ENCODE peak calls at places on chromosome 18, in eight cellular contexts. N is sigmoid colon; A is coronary artery; U is breast epithelium; K is caudate nucleus; B is CD8-positive, alpha-beta T cell; L is heart right ventricle; X is HCT116. V is an unnamed sample.

GRCh38 chr18:8301427-8302172 is 307.6 kb upstream of the RAB12 start:
- DNase-seq in N (no peak), A (no peak), U (no peak), K (no peak), B (no peak), L (no peak), X (no peak), V (no peak)

GRCh38 chr18:3605562-3606443 is 155.8 kb downstream of the TGIF1 start:
- DNase-seq in N (peak), A (no peak), U (no peak), K (no peak), B (peak), L (no peak), X (no peak), V (no peak)

GRCh38 chr18:54260376-54261072 is 8.8 kb upstream of the POLI start:
- DNase-seq in N (no peak), A (no peak), U (no peak), K (no peak), B (no peak), L (no peak), X (no peak), V (no peak)

GRCh38 chr18:54794819-54795218 is 33.5 kb upstream of the RAB27B start:
- DNase-seq in N (no peak), A (no peak), U (no peak), K (no peak), B (no peak), L (no peak), X (no peak), V (no peak)

GRCh38 chr18:43314931-43315330 is 37.6 kb upstream of the SYT4 start:
- DNase-seq in N (no peak), A (no peak), U (no peak), K (no peak), B (no peak), L (no peak), X (no peak), V (no peak)

GRCh38 chr18:7090771-7091170 is 26.8 kb downstream of the LAMA1 start:
- DNase-seq in N (no peak), A (no peak), U (no peak), K (no peak), B (no peak), L (no peak), X (no peak), V (no peak)

GRCh38 chr18:75083761-75084160 is 125.2 kb downstream of the PTGR3 start:
- DNase-seq in N (no peak), A (peak), U (no peak), K (no peak), B (peak), L (no peak), X (no peak), V (no peak)

GRCh38 chr18:78506031-78506461 is 473.6 kb upstream of the SALL3 start:
- DNase-seq in N (peak), A (no peak), U (no peak), K (no peak), B (no peak), L (no peak), X (no peak), V (no peak)

GRCh38 chr18:33467531-33467930 is 27.0 kb upstream of the CCDC178 start:
- DNase-seq in N (no peak), A (no peak), U (no peak), K (no peak), B (no peak), L (no peak), X (no peak), V (no peak)

GRCh38 chr18:68176901-68177300 is 538.0 kb downstream of the TMX3 start:
- DNase-seq in N (no peak), A (no peak), U (no peak), K (no peak), B (no peak), L (no peak), X (no peak), V (no peak)

GRCh38 chr18:59231877-59232276 is 11.9 kb downstream of the GRP start:
- DNase-seq in N (no peak), A (no peak), U (no peak), K (no peak), B (no peak), L (no peak), X (no peak), V (no peak)

GRCh38 chr18:59229681-59230443 is 9.9 kb downstream of the GRP start:
- DNase-seq in N (no peak), A (no peak), U (no peak), K (peak), B (no peak), L (no peak), X (no peak), V (no peak)

GRCh38 chr18:59228361-59228760 is 8.4 kb downstream of the GRP start:
- DNase-seq in N (no peak), A (no peak), U (no peak), K (no peak), B (no peak), L (no peak), X (no peak), V (no peak)

GRCh38 chr18:59231157-59231556 is 11.2 kb downstream of the GRP start:
- DNase-seq in N (no peak), A (no peak), U (no peak), K (no peak), B (no peak), L (no peak), X (no peak), V (no peak)

GRCh38 chr18:59229191-59229590 is 9.2 kb downstream of the GRP start:
- DNase-seq in N (no peak), A (no peak), U (no peak), K (no peak), B (no peak), L (no peak), X (no peak), V (no peak)
- H3K27ac ChIP-seq in N (no peak), A (no peak), U (no peak), K (no peak), B (no peak), L (no peak), X (no peak), V (no peak)

GRCh38 chr18:24232814-24233213 is 94.0 kb downstream of the CABYR start:
- DNase-seq in N (no peak), A (no peak), U (no peak), K (no peak), B (no peak), L (no peak), X (no peak), V (no peak)

GRCh38 chr18:24234850-24235418 is 96.1 kb downstream of the CABYR start:
- DNase-seq in N (no peak), A (no peak), U (no peak), K (no peak), B (no peak), L (no peak), X (no peak), V (no peak)

GRCh38 chr18:24230766-24231165 is 91.9 kb downstream of the CABYR start:
- DNase-seq in N (no peak), A (no peak), U (no peak), K (no peak), B (no peak), L (no peak), X (no peak), V (no peak)

GRCh38 chr18:24234330-24234729 is 95.5 kb downstream of the CABYR start:
- DNase-seq in N (no peak), A (no peak), U (no peak), K (no peak), B (no peak), L (peak), X (no peak), V (no peak)

DNA sequence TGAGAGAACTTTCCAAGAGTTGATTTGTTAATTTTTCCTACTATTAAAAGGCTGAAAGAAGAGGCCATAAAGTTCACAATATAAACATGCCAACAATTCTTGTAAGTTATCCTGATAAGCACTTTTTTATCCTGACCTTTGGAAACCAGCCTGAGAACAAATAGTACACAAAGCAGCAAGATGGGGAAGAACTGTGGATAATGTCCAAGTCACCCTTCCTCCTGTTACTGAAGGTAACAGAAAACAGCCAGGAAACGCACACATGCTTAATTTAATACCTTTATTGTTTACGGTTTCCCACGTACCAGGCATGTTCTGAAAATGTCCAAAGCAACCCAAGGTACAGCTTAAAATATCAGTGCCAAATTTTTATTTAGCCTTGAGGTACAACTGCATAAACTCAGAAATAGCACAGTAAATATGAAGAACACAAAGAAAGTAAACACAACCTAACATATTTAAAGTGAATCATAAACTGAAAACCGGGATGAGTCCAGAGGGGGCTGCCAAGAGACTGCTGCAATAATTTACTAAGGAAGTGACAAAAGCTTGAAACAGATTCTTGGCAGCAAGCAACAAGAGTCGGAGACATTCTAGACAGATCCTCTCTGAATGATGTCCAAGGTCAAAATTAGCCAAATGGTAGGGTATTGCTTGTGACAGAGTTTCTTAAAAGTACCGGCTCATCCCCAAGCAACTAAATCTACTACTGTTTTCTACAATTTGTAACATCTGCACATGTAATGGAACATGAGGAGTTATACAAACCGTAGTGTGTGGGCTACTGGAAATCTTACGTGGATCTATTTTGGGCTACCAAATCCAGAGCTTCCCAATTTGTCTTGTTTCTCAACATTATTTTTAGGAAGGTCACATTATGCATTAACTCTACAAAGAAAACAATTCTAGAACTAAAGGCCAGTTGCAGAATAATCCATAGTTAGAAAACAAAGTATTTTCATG is 93.2 kb downstream of the CABYR start:
- DNase-seq in N (peak), A (no peak), U (no peak), K (no peak), B (no peak), L (no peak), X (no peak), V (no peak)
- H3K27ac ChIP-seq in N (peak), A (peak), U (peak), K (peak), B (no peak), L (peak), X (no peak), V (no peak)

GRCh38 chr18:24986611-24987270 is 365.2 kb downstream of the ZNF521 start:
- DNase-seq in N (no peak), A (no peak), U (no peak), K (no peak), B (no peak), L (no peak), X (no peak), V (no peak)

GRCh38 chr18:24989760-24990547 is 362.0 kb downstream of the ZNF521 start:
- DNase-seq in N (no peak), A (no peak), U (no peak), K (no peak), B (no peak), L (no peak), X (no peak), V (no peak)

GRCh38 chr18:24990548-24991219 is 361.3 kb downstream of the ZNF521 start:
- DNase-seq in N (no peak), A (no peak), U (no peak), K (no peak), B (no peak), L (no peak), X (no peak), V (no peak)

GRCh38 chr18:24987271-24987932 is 364.6 kb downstream of the ZNF521 start:
- DNase-seq in N (peak), A (no peak), U (peak), K (no peak), B (no peak), L (peak), X (no peak), V (no peak)

GRCh38 chr18:24987933-24988840 is 363.8 kb downstream of the ZNF521 start:
- DNase-seq in N (peak), A (no peak), U (peak), K (no peak), B (no peak), L (peak), X (no peak), V (no peak)
- H3K27ac ChIP-seq in N (no peak), A (peak), U (peak), K (no peak), B (no peak), L (peak), X (no peak), V (no peak)

DNA sequence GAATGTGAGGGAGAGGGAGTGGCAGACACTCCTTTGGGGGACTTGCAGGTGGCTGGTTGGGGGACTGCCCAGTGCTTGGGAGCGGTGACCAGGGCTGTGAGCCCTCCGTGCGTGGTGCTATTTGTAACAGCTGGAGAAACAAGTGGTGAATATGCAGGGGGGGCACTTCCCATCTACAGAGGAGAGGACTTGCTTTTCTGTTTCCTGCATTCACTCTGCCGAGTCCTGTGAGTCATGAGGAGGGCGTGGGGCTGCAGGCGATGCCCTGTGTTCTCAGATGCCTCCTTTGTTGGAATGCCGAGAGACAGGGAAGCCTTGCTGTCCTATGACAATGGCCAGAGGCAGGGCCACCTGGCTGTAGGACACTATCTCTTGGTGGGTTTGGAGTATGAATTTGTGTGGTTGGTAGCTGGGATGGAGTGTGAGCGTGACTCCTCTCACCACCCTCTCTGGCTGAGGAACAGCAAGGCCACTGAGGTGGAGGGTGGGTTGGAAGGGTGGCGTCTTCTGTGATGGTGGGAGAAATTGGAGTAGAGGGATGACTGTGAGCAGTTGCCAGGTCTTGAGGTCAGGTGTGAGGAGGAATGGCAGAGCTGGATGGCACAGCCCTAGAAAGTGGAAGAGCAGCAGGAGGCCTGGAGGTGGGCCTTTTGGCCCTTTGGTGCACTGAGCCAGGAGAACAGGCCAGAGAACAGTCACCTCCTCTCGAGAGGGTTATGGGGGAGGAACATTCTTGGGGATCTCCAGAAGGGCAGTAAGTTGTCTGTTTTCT is 24.3 kb downstream of the FHOD3 start:
- DNase-seq in N (no peak), A (peak), U (no peak), K (no peak), B (no peak), L (no peak), X (no peak), V (no peak)
- H3K27ac ChIP-seq in N (no peak), A (no peak), U (no peak), K (no peak), B (no peak), L (peak), X (no peak), V (no peak)

GRCh38 chr18:34909637-34910364 is 131.4 kb upstream of the MAPRE2 start:
- DNase-seq in N (no peak), A (no peak), U (no peak), K (no peak), B (no peak), L (no peak), X (no peak), V (no peak)
- H3K27ac ChIP-seq in N (no peak), A (peak), U (no peak), K (peak), B (no peak), L (no peak), X (no peak), V (peak)

GRCh38 chr18:56983275-56983992 is 163.5 kb upstream of the BOD1L2 start:
- DNase-seq in N (no peak), A (no peak), U (no peak), K (no peak), B (no peak), L (no peak), X (no peak), V (no peak)
- H3K27ac ChIP-seq in N (no peak), A (no peak), U (no peak), K (no peak), B (no peak), L (no peak), X (no peak), V (no peak)

V was measured in ascending aorta.